ENCODE peak calls at places on chromosomes 16 and 17, in ten cellular contexts. One of them, this sample, is unnamed.

GRCh38 chr17:7479389-7480192 is at the start of gene ZBTB4:
- DNase-seq in breast epithelium: no peak
- DNase-seq in body of pancreas: peak
- DNase-seq in Calu3: peak
- DNase-seq in CD8-positive, alpha-beta T cell: peak
- DNase-seq in endothelial cell of umbilical vein: peak
- DNase-seq in tibial nerve: no peak
- DNase-seq in sigmoid colon: peak
- DNase-seq in WERI-Rb-1: peak
- DNase-seq in K562: peak
- DNase-seq in this sample: no peak

GRCh38 chr17:63826468-63827001 is 696 bp upstream of the PSMC5 start:
- DNase-seq in WERI-Rb-1: no peak
- DNase-seq in breast epithelium: no peak
- DNase-seq in endothelial cell of umbilical vein: no peak
- DNase-seq in Calu3: no peak
- DNase-seq in CD8-positive, alpha-beta T cell: no peak
- DNase-seq in sigmoid colon: no peak
- DNase-seq in K562: no peak
- DNase-seq in body of pancreas: no peak
- DNase-seq in tibial nerve: no peak
- DNase-seq in this sample: no peak

GRCh38 chr16:86375370-86375769 is 135.0 kb upstream of the FOXF1 start:
- DNase-seq in endothelial cell of umbilical vein: no peak
- DNase-seq in sigmoid colon: no peak
- DNase-seq in WERI-Rb-1: no peak
- DNase-seq in CD8-positive, alpha-beta T cell: no peak
- DNase-seq in K562: no peak
- DNase-seq in tibial nerve: no peak
- DNase-seq in breast epithelium: no peak
- DNase-seq in Calu3: no peak
- DNase-seq in body of pancreas: no peak
- DNase-seq in this sample: no peak

GRCh38 chr17:80805032-80805751 is 186.4 kb upstream of the CHMP6 start:
- DNase-seq in body of pancreas: no peak
- DNase-seq in breast epithelium: peak
- DNase-seq in CD8-positive, alpha-beta T cell: no peak
- DNase-seq in endothelial cell of umbilical vein: no peak
- DNase-seq in WERI-Rb-1: no peak
- DNase-seq in Calu3: no peak
- DNase-seq in sigmoid colon: no peak
- DNase-seq in tibial nerve: no peak
- DNase-seq in K562: no peak
- DNase-seq in this sample: no peak

GRCh38 chr16:63922563-63922962 is 1199.3 kb downstream of the CDH11 start:
- DNase-seq in K562: no peak
- DNase-seq in tibial nerve: no peak
- DNase-seq in breast epithelium: no peak
- DNase-seq in Calu3: no peak
- DNase-seq in WERI-Rb-1: no peak
- DNase-seq in sigmoid colon: no peak
- DNase-seq in CD8-positive, alpha-beta T cell: no peak
- DNase-seq in endothelial cell of umbilical vein: no peak
- DNase-seq in body of pancreas: no peak
- DNase-seq in this sample: no peak

GRCh38 chr17:72503556-72503955 is 382.7 kb downstream of the SOX9 start:
- DNase-seq in body of pancreas: no peak
- DNase-seq in Calu3: no peak
- DNase-seq in CD8-positive, alpha-beta T cell: no peak
- DNase-seq in breast epithelium: no peak
- DNase-seq in sigmoid colon: no peak
- DNase-seq in tibial nerve: no peak
- DNase-seq in K562: no peak
- DNase-seq in WERI-Rb-1: no peak
- DNase-seq in endothelial cell of umbilical vein: no peak
- DNase-seq in this sample: no peak

GRCh38 chr17:50638572-50638850 is 3.8 kb downstream of the ABCC3 start:
- DNase-seq in K562: no peak
- DNase-seq in tibial nerve: no peak
- DNase-seq in WERI-Rb-1: no peak
- DNase-seq in CD8-positive, alpha-beta T cell: no peak
- DNase-seq in endothelial cell of umbilical vein: no peak
- DNase-seq in breast epithelium: no peak
- DNase-seq in sigmoid colon: no peak
- DNase-seq in body of pancreas: no peak
- DNase-seq in Calu3: no peak
- DNase-seq in this sample: no peak

GRCh38 chr17:45334231-45334630 is 17.4 kb upstream of the MAP3K14 start:
- DNase-seq in sigmoid colon: peak
- DNase-seq in breast epithelium: peak
- DNase-seq in body of pancreas: no peak
- DNase-seq in endothelial cell of umbilical vein: no peak
- DNase-seq in CD8-positive, alpha-beta T cell: no peak
- DNase-seq in tibial nerve: no peak
- DNase-seq in K562: no peak
- DNase-seq in Calu3: no peak
- DNase-seq in WERI-Rb-1: no peak
- DNase-seq in this sample: no peak

GRCh38 chr16:67562918-67563707 is 787 bp downstream of the CTCF start:
- DNase-seq in K562: peak
- DNase-seq in breast epithelium: no peak
- DNase-seq in CD8-positive, alpha-beta T cell: peak
- DNase-seq in Calu3: peak
- DNase-seq in body of pancreas: peak
- DNase-seq in WERI-Rb-1: peak
- DNase-seq in sigmoid colon: peak
- DNase-seq in tibial nerve: no peak
- DNase-seq in endothelial cell of umbilical vein: peak
- DNase-seq in this sample: no peak

GRCh38 chr16:67561501-67561823 is 864 bp upstream of the CTCF start:
- DNase-seq in tibial nerve: no peak
- DNase-seq in K562: peak
- DNase-seq in sigmoid colon: no peak
- DNase-seq in CD8-positive, alpha-beta T cell: no peak
- DNase-seq in endothelial cell of umbilical vein: no peak
- DNase-seq in Calu3: no peak
- DNase-seq in WERI-Rb-1: no peak
- DNase-seq in breast epithelium: no peak
- DNase-seq in body of pancreas: no peak
- DNase-seq in this sample: no peak

GRCh38 chr16:67563708-67564468 is 1.6 kb downstream of the CTCF start:
- DNase-seq in K562: no peak
- DNase-seq in tibial nerve: peak
- DNase-seq in endothelial cell of umbilical vein: peak
- DNase-seq in WERI-Rb-1: no peak
- DNase-seq in breast epithelium: no peak
- DNase-seq in Calu3: peak
- DNase-seq in CD8-positive, alpha-beta T cell: no peak
- DNase-seq in body of pancreas: peak
- DNase-seq in sigmoid colon: peak
- DNase-seq in this sample: no peak

GRCh38 chr16:67561824-67562525 is 351 bp upstream of the CTCF start:
- DNase-seq in K562: peak
- DNase-seq in body of pancreas: peak
- DNase-seq in breast epithelium: peak
- DNase-seq in endothelial cell of umbilical vein: peak
- DNase-seq in CD8-positive, alpha-beta T cell: peak
- DNase-seq in sigmoid colon: peak
- DNase-seq in Calu3: peak
- DNase-seq in tibial nerve: peak
- DNase-seq in WERI-Rb-1: peak
- DNase-seq in this sample: peak

GRCh38 chr16:67562526-67562917 is at the start of gene CTCF:
- DNase-seq in CD8-positive, alpha-beta T cell: peak
- DNase-seq in WERI-Rb-1: peak
- DNase-seq in endothelial cell of umbilical vein: peak
- DNase-seq in breast epithelium: peak
- DNase-seq in body of pancreas: peak
- DNase-seq in tibial nerve: peak
- DNase-seq in Calu3: peak
- DNase-seq in sigmoid colon: peak
- DNase-seq in K562: peak
- DNase-seq in this sample: no peak
- TF ChIP-seq CTCF in CD8-positive, alpha-beta T cell: peak
- TF ChIP-seq CTCF in WERI-Rb-1: peak
- TF ChIP-seq CTCF in endothelial cell of umbilical vein: peak
- TF ChIP-seq CTCF in breast epithelium: no peak
- TF ChIP-seq CTCF in body of pancreas: peak
- TF ChIP-seq CTCF in tibial nerve: peak
- TF ChIP-seq CTCF in Calu3: peak
- TF ChIP-seq CTCF in sigmoid colon: no peak
- TF ChIP-seq CTCF in K562: peak
- TF ChIP-seq CTCF in this sample: no peak

GRCh38 chr16:15686287-15686686 is 36.2 kb downstream of the NDE1 start:
- DNase-seq in sigmoid colon: no peak
- DNase-seq in endothelial cell of umbilical vein: no peak
- DNase-seq in CD8-positive, alpha-beta T cell: no peak
- DNase-seq in Calu3: no peak
- DNase-seq in breast epithelium: no peak
- DNase-seq in WERI-Rb-1: no peak
- DNase-seq in body of pancreas: no peak
- DNase-seq in K562: no peak
- DNase-seq in tibial nerve: no peak
- DNase-seq in this sample: no peak

GRCh38 chr16:15677447-15677846 is 27.4 kb downstream of the NDE1 start:
- DNase-seq in WERI-Rb-1: no peak
- DNase-seq in sigmoid colon: no peak
- DNase-seq in CD8-positive, alpha-beta T cell: no peak
- DNase-seq in body of pancreas: no peak
- DNase-seq in breast epithelium: no peak
- DNase-seq in tibial nerve: no peak
- DNase-seq in K562: no peak
- DNase-seq in Calu3: no peak
- DNase-seq in endothelial cell of umbilical vein: no peak
- DNase-seq in this sample: no peak

GRCh38 chr16:15676506-15676905 is 26.5 kb downstream of the NDE1 start:
- DNase-seq in endothelial cell of umbilical vein: no peak
- DNase-seq in WERI-Rb-1: no peak
- DNase-seq in Calu3: no peak
- DNase-seq in body of pancreas: no peak
- DNase-seq in K562: no peak
- DNase-seq in breast epithelium: no peak
- DNase-seq in sigmoid colon: no peak
- DNase-seq in CD8-positive, alpha-beta T cell: no peak
- DNase-seq in tibial nerve: no peak
- DNase-seq in this sample: no peak

DNA sequence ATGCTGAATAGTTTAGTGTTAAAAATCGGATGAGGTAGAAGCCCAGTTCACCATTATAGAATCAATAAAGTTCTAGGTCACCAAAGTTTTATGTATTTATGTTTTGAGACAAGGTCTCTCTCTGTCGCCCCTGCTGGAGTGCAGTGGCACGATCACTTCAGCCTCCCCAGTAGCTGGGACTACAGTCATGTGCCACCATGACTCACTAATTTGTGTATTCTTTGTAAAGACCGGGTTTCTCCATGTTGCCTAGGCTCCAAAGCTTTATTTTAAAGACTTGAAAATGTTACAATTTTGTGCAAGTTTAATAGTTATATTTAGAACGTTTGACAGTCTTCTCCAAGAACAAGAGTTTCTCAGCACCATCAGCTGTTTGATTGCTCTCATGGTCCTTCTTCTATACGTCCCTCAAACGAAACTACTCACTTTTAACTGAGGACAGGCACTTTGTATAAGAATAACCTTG is 32.1 kb downstream of the NDE1 start:
- DNase-seq in WERI-Rb-1: peak
- DNase-seq in endothelial cell of umbilical vein: peak
- DNase-seq in Calu3: peak
- DNase-seq in CD8-positive, alpha-beta T cell: peak
- DNase-seq in breast epithelium: no peak
- DNase-seq in K562: peak
- DNase-seq in sigmoid colon: no peak
- DNase-seq in tibial nerve: peak
- DNase-seq in body of pancreas: peak
- DNase-seq in this sample: no peak
- TF ChIP-seq CTCF in WERI-Rb-1: peak
- TF ChIP-seq CTCF in endothelial cell of umbilical vein: peak
- TF ChIP-seq CTCF in Calu3: peak
- TF ChIP-seq CTCF in CD8-positive, alpha-beta T cell: peak
- TF ChIP-seq CTCF in breast epithelium: no peak
- TF ChIP-seq CTCF in K562: peak
- TF ChIP-seq CTCF in sigmoid colon: no peak
- TF ChIP-seq CTCF in tibial nerve: peak
- TF ChIP-seq CTCF in body of pancreas: no peak
- TF ChIP-seq CTCF in this sample: no peak

DNA sequence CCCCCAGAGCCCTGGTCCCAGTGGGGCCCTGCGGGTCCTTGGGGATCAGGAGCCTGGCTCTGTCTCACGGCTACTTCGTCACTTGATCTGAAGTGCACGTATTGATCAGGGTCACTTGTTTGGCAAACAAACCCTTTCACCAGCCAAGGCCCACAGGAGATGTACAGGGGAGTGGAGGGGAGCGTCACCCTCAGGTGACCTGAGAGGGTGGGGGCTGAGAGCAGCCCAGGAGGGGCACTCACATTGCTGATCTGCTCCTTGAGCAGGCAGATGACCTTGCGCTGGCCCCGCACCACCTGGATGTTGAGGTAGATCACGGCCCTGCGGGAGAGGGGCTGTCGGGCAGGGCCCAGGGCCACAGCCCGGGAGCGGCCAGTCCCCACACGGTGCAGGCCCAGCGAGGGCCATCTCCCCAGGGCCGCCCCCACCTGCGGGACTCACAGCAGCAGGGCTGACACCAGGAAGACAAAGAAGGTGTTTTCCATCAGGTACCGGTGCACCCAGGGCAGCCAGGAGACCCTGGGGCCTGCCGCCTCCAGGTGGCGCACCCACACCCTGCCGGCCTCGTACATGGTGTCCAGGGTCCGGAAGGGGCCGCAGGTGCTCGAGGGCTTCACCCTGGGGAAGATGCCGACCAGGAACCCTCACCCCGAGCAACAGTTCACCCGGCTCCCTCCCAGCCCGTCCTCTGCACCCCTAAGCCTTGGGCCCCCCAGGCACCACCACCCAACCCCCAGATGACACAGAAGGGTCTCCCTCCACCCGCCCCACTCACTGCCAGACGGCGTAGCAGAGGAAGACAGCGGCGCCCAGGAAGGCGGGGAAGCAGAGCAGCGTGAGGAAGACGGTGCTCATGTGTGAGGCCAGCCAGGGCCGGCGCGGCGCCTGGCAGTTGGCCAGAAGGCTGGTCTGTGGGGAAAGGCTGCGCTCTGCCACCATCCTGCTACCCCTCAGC is 11.3 kb downstream of the TMC6 start:
- DNase-seq in tibial nerve: no peak
- DNase-seq in Calu3: peak
- DNase-seq in K562: no peak
- DNase-seq in breast epithelium: no peak
- DNase-seq in body of pancreas: peak
- DNase-seq in WERI-Rb-1: peak
- DNase-seq in sigmoid colon: no peak
- DNase-seq in CD8-positive, alpha-beta T cell: peak
- DNase-seq in endothelial cell of umbilical vein: no peak
- DNase-seq in this sample: no peak
- TF ChIP-seq CTCF in tibial nerve: peak
- TF ChIP-seq CTCF in Calu3: peak
- TF ChIP-seq CTCF in K562: peak
- TF ChIP-seq CTCF in breast epithelium: peak
- TF ChIP-seq CTCF in body of pancreas: peak
- TF ChIP-seq CTCF in WERI-Rb-1: peak
- TF ChIP-seq CTCF in sigmoid colon: no peak
- TF ChIP-seq CTCF in CD8-positive, alpha-beta T cell: no peak
- TF ChIP-seq CTCF in endothelial cell of umbilical vein: peak
- TF ChIP-seq CTCF in this sample: no peak

GRCh38 chr16:84986102-84986501 is 25.2 kb downstream of the ZDHHC7 start:
- DNase-seq in body of pancreas: no peak
- DNase-seq in breast epithelium: no peak
- DNase-seq in WERI-Rb-1: no peak
- DNase-seq in tibial nerve: no peak
- DNase-seq in K562: no peak
- DNase-seq in CD8-positive, alpha-beta T cell: no peak
- DNase-seq in sigmoid colon: no peak
- DNase-seq in endothelial cell of umbilical vein: no peak
- DNase-seq in Calu3: no peak
- DNase-seq in this sample: no peak

GRCh38 chr16:84983308-84983707 is 28.0 kb downstream of the ZDHHC7 start:
- DNase-seq in endothelial cell of umbilical vein: no peak
- DNase-seq in WERI-Rb-1: no peak
- DNase-seq in breast epithelium: no peak
- DNase-seq in CD8-positive, alpha-beta T cell: no peak
- DNase-seq in sigmoid colon: no peak
- DNase-seq in K562: no peak
- DNase-seq in body of pancreas: no peak
- DNase-seq in tibial nerve: no peak
- DNase-seq in Calu3: no peak
- DNase-seq in this sample: no peak

GRCh38 chr16:84979516-84979915 is 31.8 kb downstream of the ZDHHC7 start:
- DNase-seq in sigmoid colon: no peak
- DNase-seq in K562: no peak
- DNase-seq in tibial nerve: no peak
- DNase-seq in CD8-positive, alpha-beta T cell: no peak
- DNase-seq in body of pancreas: no peak
- DNase-seq in breast epithelium: no peak
- DNase-seq in WERI-Rb-1: no peak
- DNase-seq in Calu3: no peak
- DNase-seq in endothelial cell of umbilical vein: no peak
- DNase-seq in this sample: no peak

GRCh38 chr16:84985079-84986065 is 26.0 kb downstream of the ZDHHC7 start:
- DNase-seq in CD8-positive, alpha-beta T cell: no peak
- DNase-seq in breast epithelium: no peak
- DNase-seq in tibial nerve: no peak
- DNase-seq in endothelial cell of umbilical vein: no peak
- DNase-seq in Calu3: peak
- DNase-seq in body of pancreas: no peak
- DNase-seq in WERI-Rb-1: no peak
- DNase-seq in K562: no peak
- DNase-seq in sigmoid colon: no peak
- DNase-seq in this sample: no peak

DNA sequence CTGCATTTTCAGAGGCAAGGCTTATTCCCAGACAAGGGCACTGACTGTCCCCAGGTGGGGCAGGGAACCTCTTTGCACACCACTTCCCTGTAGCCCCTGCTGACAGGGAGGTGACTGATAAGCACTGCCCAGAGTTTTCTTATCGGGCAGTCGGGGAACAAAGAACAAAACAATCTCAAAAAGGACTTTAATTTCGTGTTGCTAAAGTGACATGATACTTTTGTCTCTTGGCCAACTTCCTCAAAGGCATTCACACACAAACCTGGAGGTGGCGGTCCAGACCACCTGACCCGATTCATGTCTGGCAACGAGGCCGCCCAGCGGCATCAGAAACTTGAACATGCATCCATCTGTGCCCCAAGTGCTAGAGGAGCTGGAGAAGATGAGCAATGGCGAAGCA is 28.9 kb downstream of the ZDHHC7 start:
- DNase-seq in breast epithelium: no peak
- DNase-seq in tibial nerve: no peak
- DNase-seq in K562: peak
- DNase-seq in WERI-Rb-1: no peak
- DNase-seq in body of pancreas: peak
- DNase-seq in endothelial cell of umbilical vein: no peak
- DNase-seq in CD8-positive, alpha-beta T cell: peak
- DNase-seq in sigmoid colon: no peak
- DNase-seq in Calu3: peak
- DNase-seq in this sample: no peak
- TF ChIP-seq CTCF in breast epithelium: peak
- TF ChIP-seq CTCF in tibial nerve: no peak
- TF ChIP-seq CTCF in K562: peak
- TF ChIP-seq CTCF in WERI-Rb-1: no peak
- TF ChIP-seq CTCF in body of pancreas: peak
- TF ChIP-seq CTCF in endothelial cell of umbilical vein: no peak
- TF ChIP-seq CTCF in CD8-positive, alpha-beta T cell: no peak
- TF ChIP-seq CTCF in sigmoid colon: no peak
- TF ChIP-seq CTCF in Calu3: no peak
- TF ChIP-seq CTCF in this sample: no peak

This sample was measured in omental fat pad.